ENCODE peak calls at places on chromosome 19, in four cellular contexts. E is iPS-NIHi11, I is tibial nerve, R is T-helper 9 cell. O is an unnamed sample.

GRCh38 chr19:23996549-23996948 is 81.9 kb downstream of the ZNF726 start:
- DNase-seq in E (peak; percentile 44), I (no peak), R (no peak), O (peak; percentile 33)

GRCh38 chr19:13463296-13463695 is 43.0 kb downstream of the CACNA1A start:
- DNase-seq in E (peak; percentile 86), I (no peak), R (peak; percentile 2), O (peak; percentile 78)

GRCh38 chr19:13873776-13874515 is 3.0 kb upstream of the NANOS3 start:
- DNase-seq in E (no peak), I (no peak), R (no peak), O (no peak)

GRCh38 chr19:19911150-19911549 is 10.4 kb downstream of the ZNF93 start:
- DNase-seq in E (no peak), I (no peak), R (no peak), O (no peak)

GRCh38 chr19:54430306-54431254 is 15.3 kb downstream of the TTYH1 start:
- DNase-seq in E (peak; percentile 89), I (no peak), R (peak; percentile 39), O (peak; percentile 81)

GRCh38 chr19:33005440-33005839 is 33.4 kb downstream of the FAAP24 start:
- DNase-seq in E (peak; percentile 33), I (no peak), R (no peak), O (no peak)

GRCh38 chr19:35043906-35044305 is 2.4 kb downstream of the HPN start:
- DNase-seq in E (no peak), I (no peak), R (no peak), O (no peak)

GRCh38 chr19:38848299-38849146 is 1.3 kb downstream of the HNRNPL start:
- DNase-seq in E (no peak), I (no peak), R (no peak), O (no peak)

GRCh38 chr19:16394681-16395375 is 70.2 kb downstream of the KLF2 start:
- DNase-seq in E (no peak), I (no peak), R (no peak), O (no peak)

GRCh38 chr19:42247631-42248199 is 5.3 kb upstream of the GSK3A start:
- DNase-seq in E (no peak), I (no peak), R (no peak), O (no peak)

O was measured in WTC11.